ENCODE peak calls at places on chromosomes 16 and 17, in four cellular contexts. D is neuronal stem cell, Y is head of caudate nucleus, U is T-cell. G is an unnamed sample.
A peak's percentile ranks its signal among the peaks of the same experiment; 100 is the strongest.

GRCh38 chr17:51559778-51560177 is 299.4 kb downstream of the UTP18 start:
- DNase-seq in D (no peak), Y (no peak), U (no peak), G (no peak)

GRCh38 chr16:85123891-85124635 is 11.8 kb upstream of the CIBAR2 start:
- DNase-seq in D (no peak), Y (no peak), U (no peak), G (no peak)

GRCh38 chr16:24309222-24309905 is 53.2 kb downstream of the CACNG3 start:
- DNase-seq in D (no peak), Y (peak; percentile 57), U (no peak), G (no peak)

GRCh38 chr17:77892469-77893143 is 65.9 kb upstream of the TNRC6C start:
- DNase-seq in D (peak; percentile 63), Y (no peak), U (no peak), G (peak; percentile 36)

GRCh38 chr17:29176500-29177351 is 3.5 kb downstream of the MYO18A start:
- DNase-seq in D (peak; percentile 41), Y (peak; percentile 49), U (peak; percentile 25), G (peak; percentile 93)

GRCh38 chr17:52170963-52171572 is 12.6 kb upstream of the CA10 start:
- DNase-seq in D (peak; percentile 21), Y (no peak), U (no peak), G (no peak)

GRCh38 chr17:62703776-62704380 is 76.4 kb downstream of the MRC2 start:
- DNase-seq in D (peak; percentile 71), Y (peak; percentile 87), U (peak; percentile 55), G (no peak)

GRCh38 chr16:55651841-55652824 is 3.7 kb upstream of the SLC6A2 start:
- DNase-seq in D (no peak), Y (no peak), U (no peak), G (no peak)

GRCh38 chr16:3618782-3619166 is 7.4 kb upstream of the SLX4 start:
- DNase-seq in D (no peak), Y (no peak), U (no peak), G (no peak)

GRCh38 chr17:7440823-7441174 is 1.5 kb downstream of the FGF11 start:
- DNase-seq in D (no peak), Y (no peak), U (no peak), G (no peak)

GRCh38 chr16:75380870-75381269 is 52.4 kb downstream of the CFDP1 start:
- DNase-seq in D (no peak), Y (no peak), U (no peak), G (no peak)

GRCh38 chr17:14580494-14580893 is 279.6 kb downstream of the HS3ST3B1 start:
- DNase-seq in D (no peak), Y (no peak), U (no peak), G (no peak)

GRCh38 chr17:66654341-66654740 is 180.6 kb upstream of the CACNG5 start:
- DNase-seq in D (no peak), Y (no peak), U (no peak), G (no peak)

GRCh38 chr17:79910985-79911361 is 71.7 kb upstream of the CBX4 start:
- DNase-seq in D (no peak), Y (no peak), U (no peak), G (no peak)

GRCh38 chr17:81909231-81909630 is 2.0 kb downstream of the PCYT2 start:
- DNase-seq in D (no peak), Y (no peak), U (no peak), G (no peak)

GRCh38 chr17:63270610-63271009 is 175.5 kb downstream of the CYB561 start:
- DNase-seq in D (no peak), Y (no peak), U (no peak), G (no peak)

GRCh38 chr17:82490512-82491195 is 28.9 kb upstream of the FOXK2 start:
- DNase-seq in D (no peak), Y (no peak), U (no peak), G (no peak)

G was measured in 8988T.